ENCODE peak calls at places on chromosome 18, in ten cellular contexts. Y is hepatic stellate cell; E is activated effector memory CD4-positive, alpha-beta T cell treated with anti-CD3 and anti-CD28 coated beads, Interleukin-2, amount 50 U/mL, for 16 hours; Q is MCF 10A; D is cardiac fibroblast; V is NCI-H82; N is fibroblast of villous mesenchyme; C is NCI-H1417; U is stimulated activated CD8-positive, alpha-beta memory T cell treated with anti-CD3 and anti-CD28 coated beads, Interleukin-12 subunit alpha, Interleukin-12 subunit beta, amount 100 ng/mL, for 4 hours; A is GF-D8. J is an unnamed sample.

GRCh38 chr18:63236417-63236816 is 83.2 kb downstream of the BCL2 start:
- DNase-seq in U (no peak), C (no peak), Q (no peak), Y (no peak), A (peak), N (no peak), D (no peak), V (no peak), E (no peak), J (no peak)

GRCh38 chr18:68735498-68736343 is 20.8 kb upstream of the TMX3 start:
- DNase-seq in N (peak), Y (peak), U (no peak), Q (peak), A (no peak), E (no peak), D (peak), V (peak), C (peak), J (no peak)

GRCh38 chr18:3111523-3112240 is 98.7 kb upstream of the LPIN2 start:
- DNase-seq in A (no peak), Y (peak), E (no peak), U (no peak), D (no peak), C (no peak), V (no peak), N (no peak), Q (no peak), J (no peak)

GRCh38 chr18:7492385-7492784 is 74.7 kb upstream of the PTPRM start:
- DNase-seq in N (no peak), E (no peak), C (no peak), V (no peak), A (no peak), D (no peak), U (no peak), Y (no peak), Q (no peak), J (no peak)

GRCh38 chr18:9079863-9080528 is 22.5 kb upstream of the NDUFV2 start:
- DNase-seq in U (no peak), N (no peak), C (no peak), V (no peak), Y (no peak), E (no peak), Q (no peak), D (no peak), A (no peak), J (no peak)

GRCh38 chr18:52174220-52174619 is 165.8 kb upstream of the DCC start:
- DNase-seq in Q (no peak), V (no peak), C (no peak), A (no peak), D (no peak), Y (no peak), N (no peak), E (no peak), U (no peak), J (no peak)

GRCh38 chr18:21191596-21192307 is 50.3 kb upstream of the GREB1L start:
- DNase-seq in A (no peak), Y (peak), D (peak), V (peak), E (no peak), Q (peak), N (peak), U (no peak), C (peak), J (no peak)

GRCh38 chr18:3321133-3321812 is 59.3 kb downstream of the MYL12B start:
- DNase-seq in U (no peak), N (peak), A (no peak), C (no peak), E (no peak), Y (no peak), Q (peak), D (peak), V (no peak), J (no peak)

GRCh38 chr18:8681196-8681595 is 24.2 kb upstream of the MTCL1 start:
- DNase-seq in E (no peak), A (no peak), N (no peak), V (no peak), D (no peak), Y (no peak), U (no peak), Q (no peak), C (no peak), J (no peak)

GRCh38 chr18:23301971-23302370 is 151.1 kb upstream of the RIOK3 start:
- DNase-seq in Y (no peak), Q (no peak), E (no peak), A (no peak), U (no peak), D (no peak), V (peak), C (peak), N (no peak), J (no peak)

J was measured in GM12878.